ENCODE peak calls at places on chromosome 21, in eight cellular contexts. I is prostate gland, F is endothelial cell of umbilical vein, A is tibial nerve, K is tibial artery, M is endodermal cell, Y is PC-3, P is left ventricle myocardium inferior. V is an unnamed sample. For H3K4me1, the result is how much of the 10 kb centered on the place peaks cover.

GRCh38 chr21:37227071-37228002 is 39.8 kb downstream of the VPS26C start:
- DNase-seq in I (no peak), F (no peak), A (no peak), K (no peak), M (no peak), Y (no peak), P (no peak), V (no peak)

GRCh38 chr21:15592271-15592860 is 137.4 kb upstream of the USP25 start:
- DNase-seq in I (peak), F (peak), A (peak), K (no peak), M (no peak), Y (peak), P (no peak), V (no peak)

GRCh38 chr21:43609501-43610340 is 49.6 kb downstream of the HSF2BP start:
- DNase-seq in I (peak), F (peak), A (no peak), K (peak), M (no peak), Y (peak), P (no peak), V (no peak)

GRCh38 chr21:37263827-37264226 is 3.3 kb downstream of the VPS26C start:
- DNase-seq in I (no peak), F (no peak), A (no peak), K (no peak), M (no peak), Y (no peak), P (no peak), V (no peak)

GRCh38 chr21:32413697-32414578 is 1.4 kb downstream of the EVA1C start:
- DNase-seq in I (peak), F (peak), A (peak), K (no peak), M (no peak), Y (peak), P (no peak), V (no peak)

GRCh38 chr21:37530901-37531351 is 164.4 kb downstream of the DYRK1A start:
- DNase-seq in I (no peak), F (no peak), A (no peak), K (no peak), M (no peak), Y (no peak), P (no peak), V (no peak)

GRCh38 chr21:33115586-33116541 is 45.9 kb downstream of the OLIG1 start:
- DNase-seq in I (no peak), F (no peak), A (no peak), K (no peak), M (no peak), Y (no peak), P (no peak), V (no peak)

GRCh38 chr21:17725339-17725738 is 93.8 kb downstream of the C21orf91 start:
- DNase-seq in I (no peak), F (no peak), A (no peak), K (no peak), M (no peak), Y (peak), P (no peak), V (no peak)

GRCh38 chr21:39269620-39270019 is 43.8 kb downstream of the BRWD1 start:
- DNase-seq in I (no peak), F (no peak), A (no peak), K (no peak), M (no peak), Y (no peak), P (no peak), V (no peak)

GRCh38 chr21:29347274-29347681 is 48.6 kb downstream of the BACH1 start:
- DNase-seq in I (no peak), F (no peak), A (peak), K (no peak), M (no peak), Y (no peak), P (no peak), V (no peak)

GRCh38 chr21:26840206-26840605 is 5.0 kb downstream of the ADAMTS1 start:
- DNase-seq in I (no peak), F (no peak), A (no peak), K (no peak), M (no peak), Y (no peak), P (no peak), V (no peak)

GRCh38 chr21:43355925-43356289 is 71.0 kb downstream of the SIK1 start:
- DNase-seq in I (no peak), F (no peak), A (no peak), K (no peak), M (peak), Y (no peak), P (no peak), V (no peak)

GRCh38 chr21:45972353-45972715 is 9.2 kb upstream of the COL6A1 start:
- DNase-seq in I (no peak), F (no peak), A (no peak), K (peak), M (no peak), Y (no peak), P (peak), V (no peak)

GRCh38 chr21:45975017-45975595 is 6.5 kb upstream of the COL6A1 start:
- DNase-seq in I (no peak), F (no peak), A (no peak), K (peak), M (peak), Y (peak), P (peak), V (no peak)

GRCh38 chr21:45974073-45975016 is 7.2 kb upstream of the COL6A1 start:
- DNase-seq in I (no peak), F (peak), A (no peak), K (peak), M (peak), Y (peak), P (peak), V (no peak)

GRCh38 chr21:45972716-45973474 is 8.7 kb upstream of the COL6A1 start:
- DNase-seq in I (no peak), F (peak), A (peak), K (peak), M (peak), Y (no peak), P (peak), V (no peak)

DNA sequence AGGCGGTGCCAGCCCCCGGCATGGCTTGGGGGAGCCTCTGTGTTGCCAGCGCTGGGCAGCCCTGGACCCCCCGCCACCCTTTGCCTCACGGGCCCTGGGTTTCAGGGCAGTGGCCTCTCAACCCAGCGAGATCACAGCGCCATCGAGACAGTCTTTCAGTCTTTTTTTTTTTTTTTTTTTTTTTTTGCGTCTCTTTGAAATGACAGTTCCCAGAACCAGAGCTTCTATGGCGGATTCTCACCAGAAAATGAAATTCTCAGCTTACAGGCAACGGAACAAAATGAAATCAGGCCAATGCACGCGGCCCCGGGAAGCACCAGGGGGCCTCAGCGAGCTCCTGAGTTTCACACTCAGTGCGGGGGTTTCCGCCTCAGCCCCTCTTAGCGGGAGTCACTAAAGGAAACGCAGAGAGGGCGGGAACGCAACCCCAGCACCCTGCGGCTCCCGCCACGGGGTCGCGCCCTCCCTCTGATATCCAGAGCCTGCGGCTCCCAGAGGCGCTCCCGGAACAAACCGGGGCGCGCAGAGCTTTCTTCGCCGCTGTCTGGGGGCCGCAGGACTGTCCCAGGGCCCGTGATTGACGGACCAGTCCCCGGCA is 8.0 kb upstream of the COL6A1 start:
- DNase-seq in I (peak), F (peak), A (peak), K (peak), M (no peak), Y (peak), P (peak), V (no peak)
- TF ChIP-seq CTCF in I (no peak), F (peak), A (peak), K (peak), M (peak), Y (peak), P (peak), V (peak)

DNA sequence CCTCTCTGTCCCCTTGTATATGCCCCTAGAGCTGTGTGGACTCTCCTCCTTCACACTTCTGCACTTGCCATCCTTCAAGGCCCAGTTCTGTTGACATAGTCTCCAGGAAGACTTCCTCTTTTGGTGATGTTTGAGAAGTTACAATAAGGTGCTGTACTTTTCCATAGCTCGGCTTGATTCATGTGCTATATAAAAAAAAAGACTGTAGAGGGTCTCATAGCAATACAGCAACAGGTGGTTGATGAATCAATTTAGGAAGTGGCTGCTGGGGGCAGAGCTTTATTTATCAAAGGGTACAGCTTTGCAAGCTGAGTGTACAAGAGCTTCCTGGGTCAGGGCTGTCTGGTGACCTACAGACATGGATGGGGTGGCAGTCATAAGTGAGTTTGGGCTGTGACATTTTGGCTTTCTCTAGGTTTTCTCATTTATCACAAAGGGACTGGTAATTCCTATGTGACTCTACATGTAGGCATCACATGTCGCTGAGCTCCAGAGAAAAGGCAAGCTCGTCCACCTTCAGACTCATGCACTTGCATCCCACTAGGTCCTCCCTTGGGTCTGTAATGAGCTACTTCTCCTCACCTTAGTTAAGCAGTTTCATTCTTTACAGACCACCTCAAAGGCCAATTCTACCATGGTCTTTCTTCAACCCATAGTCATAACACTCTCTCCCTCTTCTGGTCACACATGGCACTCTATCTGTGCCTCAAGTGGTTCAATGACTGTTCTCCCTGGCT is 102.5 kb downstream of the RUNX1 start:
- DNase-seq in I (no peak), F (no peak), A (no peak), K (no peak), M (no peak), Y (no peak), P (no peak), V (no peak)
- H3K4me1 ChIP-seq in I (under half), F (under half), A (under half), K (under half), M (under half), Y (under half), P (under half), V (under half)

GRCh38 chr21:35508389-35508888 is 459.3 kb upstream of the RUNX1 start:
- DNase-seq in I (no peak), F (no peak), A (peak), K (peak), M (peak), Y (peak), P (peak), V (peak)
- TF ChIP-seq CTCF in I (no peak), F (no peak), A (no peak), K (peak), M (peak), Y (peak), P (peak), V (no peak)

GRCh38 chr21:44980562-44981489 is 41.0 kb downstream of the SLX9 start:
- DNase-seq in I (no peak), F (no peak), A (no peak), K (peak), M (no peak), Y (no peak), P (no peak), V (no peak)
- H3K4me1 ChIP-seq in I (under half), F (under half), A (under half), K (under half), M (under half), Y (under half), P (under half), V (under half)

GRCh38 chr21:41759214-41759840 is 7.5 kb downstream of the RIPK4 start:
- DNase-seq in I (no peak), F (no peak), A (no peak), K (no peak), M (peak), Y (peak), P (no peak), V (no peak)
- TF ChIP-seq CTCF in I (no peak), F (no peak), A (no peak), K (no peak), M (no peak), Y (no peak), P (no peak), V (no peak)